ENCODE peak calls at places on chromosomes 16 and 17, in six cellular contexts. O, H, A, C, U and V are unnamed samples.

GRCh38 chr16:88481851-88482250 is 28.8 kb downstream of the ZFPM1 start:
- DNase-seq in O (no peak), H (no peak), A (no peak), U (no peak), C (no peak), V (no peak)

GRCh38 chr17:20216154-20216815 is 207.1 kb downstream of the SPECC1 start:
- DNase-seq in U (no peak), C (no peak), H (no peak), O (no peak), A (no peak), V (no peak)

GRCh38 chr17:82357394-82357793 is 1.7 kb upstream of the TEX19 start:
- DNase-seq in H (peak; percentile 39), A (no peak), U (no peak), O (no peak), C (no peak), V (no peak)

GRCh38 chr17:48471807-48472484 is 41.9 kb upstream of the SKAP1 start:
- DNase-seq in C (no peak), A (no peak), U (no peak), O (no peak), H (no peak), V (no peak)

GRCh38 chr17:72618018-72618509 is 474.4 kb downstream of the SLC39A11 start:
- DNase-seq in A (peak; percentile 56), C (peak; percentile 28), H (peak; percentile 41), O (no peak), U (peak; percentile 87), V (no peak)

GRCh38 chr17:44842748-44843147 is 4.9 kb upstream of the HIGD1B start:
- DNase-seq in O (no peak), C (no peak), H (no peak), U (no peak), A (peak; percentile 23), V (no peak)

GRCh38 chr17:39800540-39800939 is 62.8 kb downstream of the GRB7 start:
- DNase-seq in H (no peak), C (peak; percentile 54), U (no peak), O (no peak), A (no peak), V (no peak)

GRCh38 chr17:8047769-8048110 is 8.9 kb downstream of the ALOX15B start:
- DNase-seq in U (no peak), A (no peak), O (no peak), H (no peak), C (no peak), V (no peak)

GRCh38 chr17:81927653-81928496 is at the start of gene MAFG:
- DNase-seq in C (peak; percentile 81), A (peak; percentile 99), H (peak; percentile 88), U (peak; percentile 70), O (peak; percentile 72), V (peak; percentile 80)

GRCh38 chr16:74999208-74999682 is 421 bp downstream of the ZNRF1 start:
- DNase-seq in O (no peak), C (peak; percentile 14), A (peak; percentile 66), H (peak; percentile 31), U (no peak), V (no peak)

GRCh38 chr17:48551601-48552452 is 6.9 kb upstream of the HOXB2 start:
- DNase-seq in C (no peak), O (no peak), U (no peak), A (no peak), H (no peak), V (no peak)

GRCh38 chr17:17419621-17420020 is 57.2 kb upstream of the MED9 start:
- DNase-seq in A (no peak), C (no peak), H (no peak), U (no peak), O (no peak), V (no peak)

GRCh38 chr16:69848635-69849545 is 86.8 kb downstream of the WWP2 start:
- DNase-seq in O (peak; percentile 82), U (no peak), C (no peak), H (peak; percentile 87), A (peak; percentile 97), V (peak; percentile 93)

GRCh38 chr17:1154704-1155103 is 25.1 kb downstream of the ABR start:
- DNase-seq in C (no peak), A (no peak), U (no peak), H (no peak), O (no peak), V (peak; percentile 21)

GRCh38 chr17:69344939-69345338 is 18.0 kb upstream of the ABCA5 start:
- DNase-seq in H (no peak), U (peak; percentile 87), A (no peak), C (no peak), O (no peak), V (no peak)

GRCh38 chr17:13609953-13610352 is 8.2 kb upstream of the HS3ST3A1 start:
- DNase-seq in C (no peak), O (no peak), A (no peak), H (no peak), U (no peak), V (no peak)

GRCh38 chr16:57916735-57917450 is 54.0 kb downstream of the CNGB1 start:
- DNase-seq in A (no peak), U (peak; percentile 97), H (no peak), O (no peak), C (no peak), V (no peak)

GRCh38 chr17:59753522-59754467 is 46.3 kb downstream of the VMP1 start:
- DNase-seq in A (peak; percentile 86), O (no peak), C (no peak), H (no peak), U (peak; percentile 79), V (no peak)

GRCh38 chr16:49789617-49790016 is 66.3 kb downstream of the ZNF423 start:
- DNase-seq in H (no peak), C (no peak), A (no peak), U (no peak), O (no peak), V (no peak)

GRCh38 chr17:49358638-49359247 is 3.3 kb downstream of the ZNF652 start:
- DNase-seq in U (no peak), H (no peak), O (no peak), A (peak; percentile 30), C (no peak), V (no peak)

GRCh38 chr16:2388139-2388874 is 40.9 kb upstream of the CCNF start:
- DNase-seq in U (no peak), A (no peak), C (no peak), H (peak; percentile 9), O (no peak), V (no peak)

GRCh38 chr16:2388875-2389433 is 40.3 kb upstream of the CCNF start:
- DNase-seq in U (no peak), A (peak; percentile 73), H (peak; percentile 91), O (no peak), C (no peak), V (no peak)

GRCh38 chr16:2386990-2387389 is 42.3 kb upstream of the CCNF start:
- DNase-seq in U (no peak), A (no peak), O (no peak), H (no peak), C (no peak), V (no peak)

GRCh38 chr16:2385441-2385840 is 43.8 kb upstream of the CCNF start:
- DNase-seq in O (no peak), C (no peak), A (peak; percentile 29), U (peak; percentile 59), H (no peak), V (no peak)
- H3K9me3 ChIP-seq in O (no peaks in the 10 kb centered on the region), C (peaks cover 6% of the 10 kb centered on the region), A (no peaks in the 10 kb centered on the region), U (no peaks in the 10 kb centered on the region), H (no peaks in the 10 kb centered on the region), V (peaks cover 9% of the 10 kb centered on the region)

GRCh38 chr17:27069842-27070508 is 223.9 kb upstream of the WSB1 start:
- DNase-seq in H (no peak), A (no peak), O (no peak), U (no peak), C (no peak), V (no peak)

GRCh38 chr17:27070836-27071235 is 223.1 kb upstream of the WSB1 start:
- DNase-seq in H (no peak), U (no peak), C (no peak), O (no peak), A (no peak), V (no peak)

GRCh38 chr17:27066315-27066714 is 227.6 kb upstream of the WSB1 start:
- DNase-seq in A (no peak), O (no peak), U (no peak), C (no peak), H (no peak), V (no peak)

GRCh38 chr17:27065588-27065987 is 228.3 kb upstream of the WSB1 start:
- DNase-seq in U (no peak), H (no peak), O (no peak), A (no peak), C (no peak), V (no peak)
- H3K9me3 ChIP-seq in U (no peaks in the 10 kb centered on the region), H (no peaks in the 10 kb centered on the region), O (no peaks in the 10 kb centered on the region), A (no peaks in the 10 kb centered on the region), C (no peaks in the 10 kb centered on the region), V (no peaks in the 10 kb centered on the region)

DNA sequence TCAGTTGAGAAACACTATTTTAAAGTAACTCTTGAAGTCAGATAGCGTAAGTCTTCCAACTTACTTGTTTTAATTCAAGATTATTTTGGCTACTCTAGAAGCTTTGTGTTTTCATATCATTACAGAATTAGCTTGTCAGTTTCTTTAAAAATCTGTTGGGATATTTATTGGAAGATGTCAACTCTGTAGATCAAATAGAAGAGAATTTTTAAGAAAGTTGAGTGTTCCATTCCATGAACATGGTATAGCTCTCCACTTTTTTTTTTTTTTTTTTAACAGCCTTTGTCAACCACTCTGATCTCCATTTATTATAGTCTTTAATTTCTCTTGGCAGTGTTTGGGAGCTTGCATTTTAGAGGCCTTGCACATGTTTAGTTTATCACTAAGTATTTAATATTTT is 28.7 kb downstream of the NLK start:
- DNase-seq in U (no peak), A (no peak), C (no peak), O (no peak), H (no peak), V (no peak)
- H3K9me3 ChIP-seq in U (no peaks in the 10 kb centered on the region), A (no peaks in the 10 kb centered on the region), C (no peaks in the 10 kb centered on the region), O (peaks cover 4% of the 10 kb centered on the region), H (no peaks in the 10 kb centered on the region), V (peaks cover 9% of the 10 kb centered on the region)

DNA sequence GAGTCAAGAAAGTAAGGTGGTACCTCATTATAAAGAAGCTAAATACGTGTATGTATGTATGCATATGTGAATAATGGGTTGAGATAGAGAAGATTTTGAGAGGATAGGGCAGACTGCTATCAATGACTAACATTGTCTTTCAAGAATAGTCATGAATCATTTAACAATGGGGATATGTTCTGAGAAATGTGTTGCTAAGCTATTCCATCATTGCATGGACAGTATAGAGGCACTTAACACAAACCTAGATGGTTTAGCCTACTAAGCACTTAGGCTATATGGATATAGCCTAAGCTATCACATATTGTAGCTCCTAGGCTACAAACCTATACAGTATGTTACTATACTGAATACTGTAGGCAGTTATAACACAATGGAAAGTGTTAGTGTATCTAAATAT is 45.2 kb downstream of the TBC1D26 start:
- DNase-seq in C (no peak), O (no peak), H (no peak), U (no peak), A (no peak), V (no peak)
- H3K9me3 ChIP-seq in C (no peaks in the 10 kb centered on the region), O (no peaks in the 10 kb centered on the region), H (no peaks in the 10 kb centered on the region), U (no peaks in the 10 kb centered on the region), A (no peaks in the 10 kb centered on the region), V (no peaks in the 10 kb centered on the region)